ENCODE peak calls at places on chromosomes 6 and 20, in eight cellular contexts. One of them, this sample, is unnamed. For H3K4me1, the result is how much of the 10 kb centered on the place peaks cover.

GRCh38 chr6:108417027-108417426 is 122.2 kb downstream of the AFG1L start:
- DNase-seq in GM23248: peak
- DNase-seq in CD8-positive, alpha-beta T cell: no peak
- DNase-seq in suprapubic skin: no peak
- DNase-seq in H9: no peak
- DNase-seq in mucosa of descending colon: no peak
- DNase-seq in cardiac muscle cell: no peak
- DNase-seq in right cardiac atrium: no peak
- DNase-seq in this sample: no peak

GRCh38 chr6:138426500-138427123 is 22.6 kb downstream of the HEBP2 start:
- DNase-seq in cardiac muscle cell: no peak
- DNase-seq in right cardiac atrium: no peak
- DNase-seq in GM23248: no peak
- DNase-seq in suprapubic skin: no peak
- DNase-seq in CD8-positive, alpha-beta T cell: no peak
- DNase-seq in H9: no peak
- DNase-seq in mucosa of descending colon: no peak
- DNase-seq in this sample: no peak

GRCh38 chr20:6231551-6231950 is 108.7 kb upstream of the FERMT1 start:
- DNase-seq in suprapubic skin: no peak
- DNase-seq in H9: no peak
- DNase-seq in mucosa of descending colon: no peak
- DNase-seq in CD8-positive, alpha-beta T cell: no peak
- DNase-seq in cardiac muscle cell: no peak
- DNase-seq in GM23248: peak
- DNase-seq in right cardiac atrium: no peak
- DNase-seq in this sample: no peak

GRCh38 chr20:62651285-62652021 is 9.2 kb downstream of the SLCO4A1 start:
- DNase-seq in CD8-positive, alpha-beta T cell: peak
- DNase-seq in GM23248: no peak
- DNase-seq in cardiac muscle cell: peak
- DNase-seq in mucosa of descending colon: peak
- DNase-seq in right cardiac atrium: peak
- DNase-seq in suprapubic skin: no peak
- DNase-seq in H9: no peak
- DNase-seq in this sample: peak

GRCh38 chr6:34151321-34152041 is 5.6 kb upstream of the GRM4 start:
- DNase-seq in suprapubic skin: peak
- DNase-seq in right cardiac atrium: no peak
- DNase-seq in cardiac muscle cell: no peak
- DNase-seq in GM23248: no peak
- DNase-seq in mucosa of descending colon: no peak
- DNase-seq in H9: peak
- DNase-seq in CD8-positive, alpha-beta T cell: no peak
- DNase-seq in this sample: no peak

GRCh38 chr6:83096791-83097190 is 29.3 kb downstream of the DOP1A start:
- DNase-seq in CD8-positive, alpha-beta T cell: no peak
- DNase-seq in suprapubic skin: no peak
- DNase-seq in H9: no peak
- DNase-seq in GM23248: peak
- DNase-seq in mucosa of descending colon: no peak
- DNase-seq in right cardiac atrium: no peak
- DNase-seq in cardiac muscle cell: no peak
- DNase-seq in this sample: no peak

GRCh38 chr6:130307752-130308361 is 58.0 kb upstream of the TMEM200A start:
- DNase-seq in right cardiac atrium: no peak
- DNase-seq in H9: no peak
- DNase-seq in cardiac muscle cell: no peak
- DNase-seq in mucosa of descending colon: no peak
- DNase-seq in GM23248: peak
- DNase-seq in CD8-positive, alpha-beta T cell: no peak
- DNase-seq in suprapubic skin: no peak
- DNase-seq in this sample: no peak

GRCh38 chr6:70119218-70119835 is 183.6 kb downstream of the COL9A1 start:
- DNase-seq in CD8-positive, alpha-beta T cell: no peak
- DNase-seq in suprapubic skin: no peak
- DNase-seq in cardiac muscle cell: no peak
- DNase-seq in GM23248: no peak
- DNase-seq in H9: no peak
- DNase-seq in right cardiac atrium: no peak
- DNase-seq in mucosa of descending colon: peak
- DNase-seq in this sample: no peak

GRCh38 chr20:60087563-60088105 is 129.4 kb downstream of the CDH26 start:
- DNase-seq in GM23248: no peak
- DNase-seq in H9: no peak
- DNase-seq in CD8-positive, alpha-beta T cell: no peak
- DNase-seq in suprapubic skin: no peak
- DNase-seq in mucosa of descending colon: no peak
- DNase-seq in cardiac muscle cell: no peak
- DNase-seq in right cardiac atrium: peak
- DNase-seq in this sample: no peak

GRCh38 chr20:60086936-60087562 is 128.8 kb downstream of the CDH26 start:
- DNase-seq in right cardiac atrium: no peak
- DNase-seq in GM23248: peak
- DNase-seq in H9: no peak
- DNase-seq in mucosa of descending colon: no peak
- DNase-seq in suprapubic skin: no peak
- DNase-seq in CD8-positive, alpha-beta T cell: no peak
- DNase-seq in cardiac muscle cell: no peak
- DNase-seq in this sample: no peak

GRCh38 chr20:60088236-60088635 is 130.0 kb downstream of the CDH26 start:
- DNase-seq in cardiac muscle cell: no peak
- DNase-seq in right cardiac atrium: no peak
- DNase-seq in suprapubic skin: no peak
- DNase-seq in GM23248: no peak
- DNase-seq in mucosa of descending colon: no peak
- DNase-seq in CD8-positive, alpha-beta T cell: no peak
- DNase-seq in H9: no peak
- DNase-seq in this sample: no peak

GRCh38 chr20:60080401-60080800 is 122.2 kb downstream of the CDH26 start:
- DNase-seq in H9: no peak
- DNase-seq in mucosa of descending colon: no peak
- DNase-seq in suprapubic skin: peak
- DNase-seq in right cardiac atrium: no peak
- DNase-seq in cardiac muscle cell: no peak
- DNase-seq in CD8-positive, alpha-beta T cell: no peak
- DNase-seq in GM23248: no peak
- DNase-seq in this sample: no peak

DNA sequence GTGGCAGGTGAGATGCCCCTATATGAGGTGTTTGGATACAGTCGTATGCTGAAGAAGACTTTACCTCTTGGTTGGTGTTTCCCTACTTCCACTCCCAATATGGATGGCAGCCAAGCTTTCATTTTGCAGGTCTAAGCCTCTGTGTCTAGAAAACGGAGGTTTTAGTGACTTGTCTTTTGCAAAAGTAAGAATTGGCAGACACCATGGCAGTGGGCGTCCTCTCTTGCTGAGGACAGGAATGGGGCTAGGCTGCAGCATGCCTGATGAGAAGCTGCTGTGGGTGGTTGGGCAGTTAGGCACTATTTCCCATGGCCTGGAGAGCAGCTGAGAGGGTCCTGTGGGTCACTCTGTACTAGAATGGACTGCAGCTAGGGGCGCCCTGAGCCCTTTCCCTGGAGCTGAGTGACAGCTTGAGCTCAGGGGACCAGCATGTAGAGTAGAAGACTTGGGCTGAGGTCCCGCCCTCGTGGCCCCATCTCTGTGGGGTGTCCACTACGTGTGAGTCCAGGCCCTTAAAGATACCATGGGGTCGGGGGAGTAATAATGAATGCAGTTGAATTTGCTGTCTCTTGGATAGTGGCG is 127.4 kb downstream of the CDH26 start:
- DNase-seq in mucosa of descending colon: no peak
- DNase-seq in cardiac muscle cell: no peak
- DNase-seq in right cardiac atrium: no peak
- DNase-seq in GM23248: no peak
- DNase-seq in CD8-positive, alpha-beta T cell: no peak
- DNase-seq in H9: peak
- DNase-seq in suprapubic skin: no peak
- DNase-seq in this sample: no peak
- H3K4me1 ChIP-seq in mucosa of descending colon: under half
- H3K4me1 ChIP-seq in cardiac muscle cell: under half
- H3K4me1 ChIP-seq in right cardiac atrium: under half
- H3K4me1 ChIP-seq in GM23248: under half
- H3K4me1 ChIP-seq in CD8-positive, alpha-beta T cell: under half
- H3K4me1 ChIP-seq in H9: under half
- H3K4me1 ChIP-seq in suprapubic skin: under half
- H3K4me1 ChIP-seq in this sample: under half

DNA sequence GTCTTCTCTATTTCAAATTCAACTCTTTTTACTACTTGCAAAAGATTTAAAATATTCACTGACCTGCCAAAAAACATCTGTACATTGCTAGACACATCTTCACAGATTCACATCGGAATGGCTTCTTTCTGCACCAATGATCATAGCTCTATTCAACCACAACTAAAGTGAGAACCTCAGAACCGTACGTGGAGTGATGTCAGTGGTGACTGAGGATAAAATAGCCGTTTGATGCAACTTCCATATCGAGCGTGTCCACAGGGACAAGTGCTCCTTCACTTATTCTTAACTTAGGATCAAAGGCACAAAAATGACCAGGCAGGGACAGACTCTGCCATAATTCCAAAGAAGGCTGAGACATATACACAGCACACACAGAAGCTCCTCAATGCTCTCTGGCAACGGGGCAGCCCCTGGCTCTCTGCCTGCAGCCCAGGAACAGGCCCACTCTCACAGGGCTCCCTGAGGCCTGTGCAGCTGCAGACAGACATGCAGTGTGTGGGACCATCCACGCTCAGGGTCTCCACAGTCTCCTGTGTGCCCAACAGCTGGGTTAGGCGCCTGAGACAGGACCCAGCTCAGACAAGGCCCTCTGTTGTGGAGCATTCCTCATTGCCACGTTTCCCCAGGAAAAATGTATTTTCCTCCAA is 22.8 kb downstream of the FYN start:
- DNase-seq in GM23248: no peak
- DNase-seq in cardiac muscle cell: no peak
- DNase-seq in H9: no peak
- DNase-seq in right cardiac atrium: peak
- DNase-seq in suprapubic skin: no peak
- DNase-seq in mucosa of descending colon: no peak
- DNase-seq in CD8-positive, alpha-beta T cell: no peak
- DNase-seq in this sample: peak
- H3K4me1 ChIP-seq in GM23248: under half
- H3K4me1 ChIP-seq in cardiac muscle cell: under half
- H3K4me1 ChIP-seq in H9: under half
- H3K4me1 ChIP-seq in right cardiac atrium: under half
- H3K4me1 ChIP-seq in suprapubic skin: half or more
- H3K4me1 ChIP-seq in mucosa of descending colon: under half
- H3K4me1 ChIP-seq in CD8-positive, alpha-beta T cell: half or more
- H3K4me1 ChIP-seq in this sample: under half

GRCh38 chr6:12113190-12113578 is 101.1 kb downstream of the HIVEP1 start:
- DNase-seq in CD8-positive, alpha-beta T cell: no peak
- DNase-seq in GM23248: peak
- DNase-seq in mucosa of descending colon: no peak
- DNase-seq in cardiac muscle cell: no peak
- DNase-seq in right cardiac atrium: no peak
- DNase-seq in H9: no peak
- DNase-seq in suprapubic skin: no peak
- DNase-seq in this sample: no peak

GRCh38 chr6:12112540-12113189 is 100.6 kb downstream of the HIVEP1 start:
- DNase-seq in mucosa of descending colon: no peak
- DNase-seq in CD8-positive, alpha-beta T cell: no peak
- DNase-seq in H9: no peak
- DNase-seq in GM23248: no peak
- DNase-seq in right cardiac atrium: peak
- DNase-seq in cardiac muscle cell: no peak
- DNase-seq in suprapubic skin: no peak
- DNase-seq in this sample: no peak

GRCh38 chr6:12114055-12114503 is 102.0 kb downstream of the HIVEP1 start:
- DNase-seq in GM23248: no peak
- DNase-seq in H9: no peak
- DNase-seq in CD8-positive, alpha-beta T cell: no peak
- DNase-seq in mucosa of descending colon: no peak
- DNase-seq in cardiac muscle cell: no peak
- DNase-seq in suprapubic skin: no peak
- DNase-seq in right cardiac atrium: no peak
- DNase-seq in this sample: no peak

GRCh38 chr6:12110523-12111154 is 98.5 kb downstream of the HIVEP1 start:
- DNase-seq in H9: no peak
- DNase-seq in mucosa of descending colon: no peak
- DNase-seq in right cardiac atrium: no peak
- DNase-seq in suprapubic skin: no peak
- DNase-seq in GM23248: no peak
- DNase-seq in cardiac muscle cell: no peak
- DNase-seq in CD8-positive, alpha-beta T cell: no peak
- DNase-seq in this sample: no peak

DNA sequence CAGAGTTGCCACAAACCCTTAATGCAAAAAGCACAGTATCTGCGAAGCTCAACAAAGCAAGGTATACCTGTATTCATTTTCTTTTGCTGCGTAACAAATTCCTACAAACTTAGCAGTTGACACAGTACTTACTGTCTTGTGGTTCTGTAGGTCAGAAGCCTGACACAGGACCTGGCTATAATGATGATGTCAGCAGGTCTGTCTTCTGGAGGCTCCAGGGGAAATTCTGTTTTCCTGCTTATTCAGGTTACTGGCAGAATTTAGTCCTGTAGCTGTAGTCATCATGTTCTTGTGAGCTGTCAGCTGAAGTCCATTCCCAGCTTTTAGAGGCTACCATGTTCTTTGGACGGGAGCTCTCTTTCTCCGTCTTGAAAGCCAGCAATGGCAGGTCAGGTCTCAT is 99.2 kb downstream of the HIVEP1 start:
- DNase-seq in CD8-positive, alpha-beta T cell: no peak
- DNase-seq in GM23248: no peak
- DNase-seq in mucosa of descending colon: no peak
- DNase-seq in cardiac muscle cell: no peak
- DNase-seq in suprapubic skin: no peak
- DNase-seq in H9: no peak
- DNase-seq in right cardiac atrium: no peak
- DNase-seq in this sample: no peak
- H3K4me1 ChIP-seq in CD8-positive, alpha-beta T cell: half or more
- H3K4me1 ChIP-seq in GM23248: under half
- H3K4me1 ChIP-seq in mucosa of descending colon: under half
- H3K4me1 ChIP-seq in cardiac muscle cell: under half
- H3K4me1 ChIP-seq in suprapubic skin: under half
- H3K4me1 ChIP-seq in H9: under half
- H3K4me1 ChIP-seq in right cardiac atrium: under half
- H3K4me1 ChIP-seq in this sample: under half

DNA sequence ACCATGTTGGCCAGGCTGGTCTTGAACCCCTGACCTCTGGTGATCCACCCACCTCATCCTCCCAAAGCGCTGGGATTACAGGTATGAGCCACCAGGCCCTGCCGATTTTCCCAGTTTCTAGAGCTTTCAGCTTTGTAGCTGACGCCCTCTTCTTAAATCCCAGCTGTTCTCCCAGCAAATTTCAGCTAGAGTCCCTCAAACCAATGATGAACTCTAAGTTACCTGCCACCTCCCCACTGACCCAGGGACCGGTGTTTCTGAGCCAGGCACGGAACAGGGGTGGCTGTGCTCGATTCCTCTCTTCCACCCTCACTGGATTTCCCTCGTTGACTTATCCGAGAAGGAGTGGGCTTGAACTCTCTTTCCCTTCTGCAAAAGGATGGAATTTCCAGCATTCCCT is 39.1 kb downstream of the SUN5 start:
- DNase-seq in suprapubic skin: peak
- DNase-seq in right cardiac atrium: no peak
- DNase-seq in GM23248: no peak
- DNase-seq in mucosa of descending colon: no peak
- DNase-seq in H9: no peak
- DNase-seq in cardiac muscle cell: no peak
- DNase-seq in CD8-positive, alpha-beta T cell: no peak
- DNase-seq in this sample: no peak
- H3K4me1 ChIP-seq in suprapubic skin: under half
- H3K4me1 ChIP-seq in right cardiac atrium: under half
- H3K4me1 ChIP-seq in GM23248: under half
- H3K4me1 ChIP-seq in mucosa of descending colon: under half
- H3K4me1 ChIP-seq in H9: under half
- H3K4me1 ChIP-seq in cardiac muscle cell: under half
- H3K4me1 ChIP-seq in CD8-positive, alpha-beta T cell: half or more
- H3K4me1 ChIP-seq in this sample: under half

This sample was measured in BE2C.